ENCODE peak calls at places on chromosomes 3 and 15, in six cellular contexts. One of them, this sample, is unnamed.

GRCh38 chr3:17494117-17494809 is 248.2 kb downstream of the TBC1D5 start:
- DNase-seq in non-pigmented ciliary epithelial cell: no peak
- DNase-seq in fibroblast of mammary gland: no peak
- DNase-seq in neuronal stem cell: no peak
- DNase-seq in lower lobe of right lung: no peak
- DNase-seq in adipocyte: no peak
- DNase-seq in this sample: no peak

GRCh38 chr3:37279858-37280257 is 105.5 kb upstream of the LRRFIP2 start:
- DNase-seq in non-pigmented ciliary epithelial cell: no peak
- DNase-seq in fibroblast of mammary gland: no peak
- DNase-seq in neuronal stem cell: no peak
- DNase-seq in lower lobe of right lung: no peak
- DNase-seq in adipocyte: no peak
- DNase-seq in this sample: no peak

GRCh38 chr15:80636675-80637074 is 58.4 kb upstream of the ABHD17C start:
- DNase-seq in non-pigmented ciliary epithelial cell: no peak
- DNase-seq in fibroblast of mammary gland: no peak
- DNase-seq in neuronal stem cell: no peak
- DNase-seq in lower lobe of right lung: no peak
- DNase-seq in adipocyte: no peak
- DNase-seq in this sample: no peak

GRCh38 chr3:131903988-131904415 is 130.8 kb downstream of the CPNE4 start:
- DNase-seq in non-pigmented ciliary epithelial cell: peak
- DNase-seq in fibroblast of mammary gland: peak
- DNase-seq in neuronal stem cell: no peak
- DNase-seq in lower lobe of right lung: no peak
- DNase-seq in adipocyte: peak
- DNase-seq in this sample: no peak

GRCh38 chr15:77817434-77817833 is 184.7 kb upstream of the LINGO1 start:
- DNase-seq in non-pigmented ciliary epithelial cell: no peak
- DNase-seq in fibroblast of mammary gland: no peak
- DNase-seq in neuronal stem cell: no peak
- DNase-seq in lower lobe of right lung: no peak
- DNase-seq in adipocyte: no peak
- DNase-seq in this sample: no peak

GRCh38 chr15:42373274-42373673 is 14.0 kb downstream of the CAPN3 start:
- DNase-seq in non-pigmented ciliary epithelial cell: no peak
- DNase-seq in fibroblast of mammary gland: no peak
- DNase-seq in neuronal stem cell: no peak
- DNase-seq in lower lobe of right lung: no peak
- DNase-seq in adipocyte: no peak
- DNase-seq in this sample: peak

GRCh38 chr3:50572801-50573371 is 3.6 kb downstream of the HEMK1 start:
- DNase-seq in non-pigmented ciliary epithelial cell: no peak
- DNase-seq in fibroblast of mammary gland: no peak
- DNase-seq in neuronal stem cell: no peak
- DNase-seq in lower lobe of right lung: no peak
- DNase-seq in adipocyte: no peak
- DNase-seq in this sample: no peak

GRCh38 chr3:128313936-128314335 is 152.8 kb downstream of the DNAJB8 start:
- DNase-seq in non-pigmented ciliary epithelial cell: no peak
- DNase-seq in fibroblast of mammary gland: no peak
- DNase-seq in neuronal stem cell: no peak
- DNase-seq in lower lobe of right lung: no peak
- DNase-seq in adipocyte: no peak
- DNase-seq in this sample: no peak

GRCh38 chr3:194312743-194313281 is 38.3 kb downstream of the CPN2 start:
- DNase-seq in non-pigmented ciliary epithelial cell: no peak
- DNase-seq in fibroblast of mammary gland: peak
- DNase-seq in neuronal stem cell: no peak
- DNase-seq in lower lobe of right lung: no peak
- DNase-seq in adipocyte: peak
- DNase-seq in this sample: peak

GRCh38 chr3:193640165-193640706 is 47.2 kb downstream of the OPA1 start:
- DNase-seq in non-pigmented ciliary epithelial cell: no peak
- DNase-seq in fibroblast of mammary gland: peak
- DNase-seq in neuronal stem cell: no peak
- DNase-seq in lower lobe of right lung: no peak
- DNase-seq in adipocyte: no peak
- DNase-seq in this sample: no peak

GRCh38 chr3:150639262-150639661 is 36.1 kb downstream of the SELENOT start:
- DNase-seq in non-pigmented ciliary epithelial cell: no peak
- DNase-seq in fibroblast of mammary gland: peak
- DNase-seq in neuronal stem cell: no peak
- DNase-seq in lower lobe of right lung: no peak
- DNase-seq in adipocyte: no peak
- DNase-seq in this sample: no peak

GRCh38 chr15:72312605-72313447 is 7.1 kb downstream of the CELF6 start:
- DNase-seq in non-pigmented ciliary epithelial cell: no peak
- DNase-seq in fibroblast of mammary gland: peak
- DNase-seq in neuronal stem cell: peak
- DNase-seq in lower lobe of right lung: peak
- DNase-seq in adipocyte: peak
- DNase-seq in this sample: peak

GRCh38 chr3:1830851-1831250 is 267.8 kb upstream of the CNTN4 start:
- DNase-seq in non-pigmented ciliary epithelial cell: no peak
- DNase-seq in fibroblast of mammary gland: no peak
- DNase-seq in neuronal stem cell: no peak
- DNase-seq in lower lobe of right lung: no peak
- DNase-seq in adipocyte: no peak
- DNase-seq in this sample: no peak

GRCh38 chr3:167864559-167864887 is 129.0 kb downstream of the SERPINI1 start:
- DNase-seq in non-pigmented ciliary epithelial cell: no peak
- DNase-seq in fibroblast of mammary gland: no peak
- DNase-seq in neuronal stem cell: no peak
- DNase-seq in lower lobe of right lung: no peak
- DNase-seq in adipocyte: no peak
- DNase-seq in this sample: no peak

GRCh38 chr3:63974451-63974850 is 48.8 kb downstream of the PSMD6 start:
- DNase-seq in non-pigmented ciliary epithelial cell: no peak
- DNase-seq in fibroblast of mammary gland: no peak
- DNase-seq in neuronal stem cell: no peak
- DNase-seq in lower lobe of right lung: no peak
- DNase-seq in adipocyte: no peak
- DNase-seq in this sample: no peak